ENCODE peak calls at places on chromosomes 7 and 10, in four cellular contexts. One of them, this sample, is unnamed.

GRCh38 chr7:31758770-31759169 is 71.8 kb downstream of the PPP1R17 start:
- DNase-seq in A549: no peak
- DNase-seq in transverse colon: no peak
- DNase-seq in dorsolateral prefrontal cortex: no peak
- DNase-seq in this sample: no peak

GRCh38 chr10:108797573-108797972 is 1125.7 kb downstream of the XPNPEP1 start:
- DNase-seq in dorsolateral prefrontal cortex: no peak
- DNase-seq in transverse colon: no peak
- DNase-seq in A549: no peak
- DNase-seq in this sample: no peak

GRCh38 chr10:30093303-30093967 is 34.0 kb upstream of the JCAD start:
- DNase-seq in A549: no peak
- DNase-seq in transverse colon: no peak
- DNase-seq in dorsolateral prefrontal cortex: no peak
- DNase-seq in this sample: no peak

GRCh38 chr10:59724098-59724938 is 14.7 kb upstream of the SLC16A9 start:
- DNase-seq in dorsolateral prefrontal cortex: no peak
- DNase-seq in transverse colon: peak
- DNase-seq in A549: no peak
- DNase-seq in this sample: peak

GRCh38 chr7:142460402-142461117 is 202.7 kb upstream of the PRSS58 start:
- DNase-seq in transverse colon: no peak
- DNase-seq in dorsolateral prefrontal cortex: no peak
- DNase-seq in A549: no peak
- DNase-seq in this sample: no peak

GRCh38 chr7:19621740-19622139 is 87.1 kb downstream of the POLR1F start:
- DNase-seq in A549: no peak
- DNase-seq in dorsolateral prefrontal cortex: no peak
- DNase-seq in transverse colon: no peak
- DNase-seq in this sample: no peak

GRCh38 chr7:140084972-140085371 is 22.2 kb upstream of the PARP12 start:
- DNase-seq in transverse colon: no peak
- DNase-seq in dorsolateral prefrontal cortex: no peak
- DNase-seq in A549: no peak
- DNase-seq in this sample: no peak

GRCh38 chr7:55211721-55212120 is 153.4 kb upstream of the LANCL2 start:
- DNase-seq in dorsolateral prefrontal cortex: no peak
- DNase-seq in A549: no peak
- DNase-seq in transverse colon: no peak
- DNase-seq in this sample: no peak

GRCh38 chr10:119111968-119112515 is 8.1 kb downstream of the DENND10 start:
- DNase-seq in transverse colon: no peak
- DNase-seq in A549: no peak
- DNase-seq in dorsolateral prefrontal cortex: no peak
- DNase-seq in this sample: no peak

GRCh38 chr7:128830231-128831177 is at the start of gene FLNC:
- DNase-seq in A549: no peak
- DNase-seq in dorsolateral prefrontal cortex: no peak
- DNase-seq in transverse colon: peak
- DNase-seq in this sample: no peak

GRCh38 chr10:47277352-47278151 is 22.4 kb upstream of the GDF10 start:
- DNase-seq in A549: no peak
- DNase-seq in dorsolateral prefrontal cortex: no peak
- DNase-seq in transverse colon: no peak
- DNase-seq in this sample: no peak

GRCh38 chr7:116180302-116180701 is 30.0 kb upstream of the TES start:
- DNase-seq in A549: peak
- DNase-seq in dorsolateral prefrontal cortex: no peak
- DNase-seq in transverse colon: no peak
- DNase-seq in this sample: no peak

GRCh38 chr7:1752771-1753562 is 82.9 kb downstream of the ELFN1 start:
- DNase-seq in transverse colon: no peak
- DNase-seq in dorsolateral prefrontal cortex: no peak
- DNase-seq in A549: no peak
- DNase-seq in this sample: no peak

GRCh38 chr10:133135116-133135465 is 24.9 kb upstream of the KNDC1 start:
- DNase-seq in transverse colon: no peak
- DNase-seq in A549: no peak
- DNase-seq in dorsolateral prefrontal cortex: no peak
- DNase-seq in this sample: no peak

GRCh38 chr10:102596506-102596971 is 47.7 kb upstream of the TRIM8 start:
- DNase-seq in A549: peak
- DNase-seq in transverse colon: peak
- DNase-seq in dorsolateral prefrontal cortex: no peak
- DNase-seq in this sample: peak

GRCh38 chr7:1567893-1568292 is 1.9 kb downstream of the PSMG3 start:
- DNase-seq in dorsolateral prefrontal cortex: peak
- DNase-seq in A549: no peak
- DNase-seq in transverse colon: no peak
- DNase-seq in this sample: no peak

GRCh38 chr10:22479419-22479818 is 134.1 kb downstream of the SPAG6 start:
- DNase-seq in transverse colon: no peak
- DNase-seq in A549: no peak
- DNase-seq in dorsolateral prefrontal cortex: peak
- DNase-seq in this sample: no peak

GRCh38 chr7:18505870-18506460 is 10.4 kb downstream of the HDAC9 start:
- DNase-seq in dorsolateral prefrontal cortex: no peak
- DNase-seq in transverse colon: no peak
- DNase-seq in A549: no peak
- DNase-seq in this sample: no peak

GRCh38 chr10:102635377-102635776 is 8.9 kb upstream of the TRIM8 start:
- DNase-seq in dorsolateral prefrontal cortex: no peak
- DNase-seq in A549: no peak
- DNase-seq in transverse colon: no peak
- DNase-seq in this sample: no peak

GRCh38 chr10:93463723-93464511 is 18.2 kb downstream of the MYOF start:
- DNase-seq in dorsolateral prefrontal cortex: no peak
- DNase-seq in transverse colon: peak
- DNase-seq in A549: no peak
- DNase-seq in this sample: no peak

GRCh38 chr7:144835166-144835611 is 664 bp downstream of the TPK1 start:
- DNase-seq in transverse colon: peak
- DNase-seq in dorsolateral prefrontal cortex: peak
- DNase-seq in A549: peak
- DNase-seq in this sample: peak

GRCh38 chr7:67760971-67761370 is 764.3 kb downstream of the TYW1 start:
- DNase-seq in transverse colon: no peak
- DNase-seq in A549: no peak
- DNase-seq in dorsolateral prefrontal cortex: no peak
- DNase-seq in this sample: no peak

GRCh38 chr7:1092161-1092632 is 4.3 kb downstream of the GPER1 start:
- DNase-seq in transverse colon: no peak
- DNase-seq in dorsolateral prefrontal cortex: no peak
- DNase-seq in A549: no peak
- DNase-seq in this sample: no peak

GRCh38 chr7:84013616-84014240 is 180.9 kb downstream of the SEMA3A start:
- DNase-seq in dorsolateral prefrontal cortex: no peak
- DNase-seq in transverse colon: no peak
- DNase-seq in A549: no peak
- DNase-seq in this sample: no peak

GRCh38 chr10:11913184-11913641 is 90.1 kb downstream of the PROSER2 start:
- DNase-seq in dorsolateral prefrontal cortex: no peak
- DNase-seq in A549: no peak
- DNase-seq in transverse colon: no peak
- DNase-seq in this sample: no peak

GRCh38 chr10:74880041-74880440 is 53.6 kb downstream of the KAT6B start:
- DNase-seq in A549: no peak
- DNase-seq in dorsolateral prefrontal cortex: no peak
- DNase-seq in transverse colon: no peak
- DNase-seq in this sample: no peak

GRCh38 chr10:97279121-97279815 is 13.2 kb downstream of the ARHGAP19 start:
- DNase-seq in A549: no peak
- DNase-seq in dorsolateral prefrontal cortex: no peak
- DNase-seq in transverse colon: peak
- DNase-seq in this sample: no peak

GRCh38 chr10:100303724-100304319 is 17.3 kb upstream of the BLOC1S2 start:
- DNase-seq in transverse colon: no peak
- DNase-seq in dorsolateral prefrontal cortex: no peak
- DNase-seq in A549: peak
- DNase-seq in this sample: no peak

DNA sequence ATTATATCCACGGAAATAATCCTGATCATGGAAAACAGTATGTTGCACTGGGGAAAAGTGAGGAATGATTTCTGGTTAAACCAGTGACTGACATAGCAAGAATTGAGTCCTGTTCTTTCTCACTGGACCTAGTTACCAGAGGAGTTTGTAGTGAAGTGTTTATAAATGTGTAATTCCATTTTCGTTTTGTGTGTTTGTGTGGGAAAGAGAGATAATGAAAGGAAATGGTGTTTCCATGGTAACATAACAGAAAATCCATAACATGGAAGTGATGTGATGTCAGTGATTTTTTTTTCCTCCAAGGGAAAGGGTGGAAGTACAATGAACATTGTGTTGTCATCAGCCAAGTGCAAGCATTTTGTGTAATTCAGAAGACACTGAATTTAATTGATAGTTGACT is 283.9 kb downstream of the PLXDC2 start:
- DNase-seq in transverse colon: no peak
- DNase-seq in dorsolateral prefrontal cortex: no peak
- DNase-seq in A549: no peak
- DNase-seq in this sample: no peak
- H3K27ac ChIP-seq in transverse colon: no peak
- H3K27ac ChIP-seq in dorsolateral prefrontal cortex: peak
- H3K27ac ChIP-seq in A549: no peak
- H3K27ac ChIP-seq in this sample: no peak

GRCh38 chr10:73866621-73867020 is 7.7 kb downstream of the CAMK2G start:
- DNase-seq in transverse colon: no peak
- DNase-seq in dorsolateral prefrontal cortex: no peak
- DNase-seq in A549: no peak
- DNase-seq in this sample: no peak
- H3K27ac ChIP-seq in transverse colon: peak
- H3K27ac ChIP-seq in dorsolateral prefrontal cortex: peak
- H3K27ac ChIP-seq in A549: no peak
- H3K27ac ChIP-seq in this sample: peak

GRCh38 chr10:4242561-4243035 is 457.6 kb upstream of the KLF6 start:
- DNase-seq in dorsolateral prefrontal cortex: no peak
- DNase-seq in transverse colon: no peak
- DNase-seq in A549: no peak
- DNase-seq in this sample: no peak
- H3K27ac ChIP-seq in dorsolateral prefrontal cortex: peak
- H3K27ac ChIP-seq in transverse colon: peak
- H3K27ac ChIP-seq in A549: peak
- H3K27ac ChIP-seq in this sample: peak

GRCh38 chr7:149839933-149840332 is 1.8 kb downstream of the ZNF862 start:
- DNase-seq in transverse colon: no peak
- DNase-seq in dorsolateral prefrontal cortex: no peak
- DNase-seq in A549: no peak
- DNase-seq in this sample: no peak

GRCh38 chr7:149836434-149836833 is 1.7 kb upstream of the ZNF862 start:
- DNase-seq in dorsolateral prefrontal cortex: no peak
- DNase-seq in transverse colon: no peak
- DNase-seq in A549: no peak
- DNase-seq in this sample: no peak

GRCh38 chr7:149837620-149838223 is 453 bp upstream of the ZNF862 start:
- DNase-seq in transverse colon: no peak
- DNase-seq in A549: no peak
- DNase-seq in dorsolateral prefrontal cortex: no peak
- DNase-seq in this sample: no peak

GRCh38 chr7:149838224-149838991 is at the start of gene ZNF862:
- DNase-seq in A549: peak
- DNase-seq in dorsolateral prefrontal cortex: peak
- DNase-seq in transverse colon: peak
- DNase-seq in this sample: peak

GRCh38 chr7:149838992-149839408 is 825 bp downstream of the ZNF862 start:
- DNase-seq in A549: peak
- DNase-seq in transverse colon: no peak
- DNase-seq in dorsolateral prefrontal cortex: no peak
- DNase-seq in this sample: no peak
- H3K27ac ChIP-seq in A549: peak
- H3K27ac ChIP-seq in transverse colon: peak
- H3K27ac ChIP-seq in dorsolateral prefrontal cortex: peak
- H3K27ac ChIP-seq in this sample: peak

DNA sequence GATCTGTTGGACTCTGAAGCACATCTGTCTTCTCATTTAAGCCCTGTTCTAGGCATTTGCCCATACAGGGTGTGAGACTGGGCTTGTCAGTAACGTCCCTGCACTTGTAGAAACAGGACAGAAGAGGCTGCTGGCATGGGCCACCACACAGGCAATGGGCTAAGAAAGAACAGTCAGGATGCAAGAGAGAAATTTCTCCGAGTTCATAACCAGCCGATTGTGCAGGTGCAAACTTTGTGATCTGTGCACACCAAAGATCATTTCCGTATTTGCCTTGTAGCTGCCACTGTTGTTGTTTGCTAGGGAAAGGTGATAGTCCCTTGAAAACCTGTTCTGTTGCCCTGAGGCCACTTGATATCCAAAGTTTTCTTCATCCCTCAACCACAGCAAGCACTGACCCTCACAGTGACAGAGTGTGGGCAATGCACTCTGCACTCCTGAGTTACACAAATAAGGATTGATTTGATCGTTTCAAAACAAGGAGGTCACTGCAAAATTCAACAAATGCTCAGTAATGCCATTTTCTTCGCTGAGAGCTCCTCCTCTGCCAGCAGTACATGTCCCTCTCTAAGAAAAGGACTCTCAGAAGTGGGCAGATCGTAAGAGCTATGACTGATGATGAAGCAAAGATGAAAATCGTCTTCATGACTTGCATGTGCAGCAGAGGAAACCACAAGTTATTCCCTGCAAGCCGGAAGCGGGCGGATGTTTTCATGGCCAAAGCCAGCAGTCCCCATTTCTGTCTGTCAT is 20.2 kb downstream of the KLF6 start:
- DNase-seq in dorsolateral prefrontal cortex: no peak
- DNase-seq in transverse colon: peak
- DNase-seq in A549: no peak
- DNase-seq in this sample: no peak
- H3K27ac ChIP-seq in dorsolateral prefrontal cortex: no peak
- H3K27ac ChIP-seq in transverse colon: peak
- H3K27ac ChIP-seq in A549: peak
- H3K27ac ChIP-seq in this sample: peak

DNA sequence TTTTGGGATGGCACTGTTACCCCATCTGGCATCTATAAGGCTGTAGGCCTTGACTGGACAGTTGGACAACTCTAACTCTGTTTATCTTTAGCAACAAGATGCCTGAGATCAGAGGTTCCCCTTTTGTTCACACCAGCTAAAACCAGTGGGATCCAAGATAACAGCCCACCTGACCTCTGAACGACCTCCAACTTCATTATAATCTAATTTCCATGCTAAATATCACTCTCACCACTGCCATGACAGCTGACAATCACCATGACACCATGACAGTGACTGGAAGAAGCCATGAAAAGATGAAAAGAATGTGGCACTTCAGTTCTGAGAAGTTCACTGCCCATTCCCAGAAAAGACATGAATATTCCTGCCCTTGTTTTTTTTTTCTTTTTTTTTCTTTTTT is 281.4 kb upstream of the TAC1 start:
- DNase-seq in transverse colon: no peak
- DNase-seq in dorsolateral prefrontal cortex: no peak
- DNase-seq in A549: no peak
- DNase-seq in this sample: no peak
- H3K27ac ChIP-seq in transverse colon: no peak
- H3K27ac ChIP-seq in dorsolateral prefrontal cortex: no peak
- H3K27ac ChIP-seq in A549: no peak
- H3K27ac ChIP-seq in this sample: no peak